ENCODE peak calls at places on chromosomes 4 and X, in four cellular contexts. One of them, this sample, is unnamed.

GRCh38 chr4:76658231-76659102 is 223.4 kb downstream of the SHROOM3 start:
- DNase-seq in naive B cell: no peak
- DNase-seq in OCI-LY7: no peak
- DNase-seq in activated CD4-positive, CD25-positive, alpha-beta regulatory T cell treated with anti-CD3 and anti-CD28 coated beads, Interleukin-2, amount 50 U/mL, for 16 hours: no peak
- DNase-seq in this sample: no peak

GRCh38 chrX:155334486-155335316 is at the start of gene CLIC2:
- DNase-seq in OCI-LY7: no peak
- DNase-seq in activated CD4-positive, CD25-positive, alpha-beta regulatory T cell treated with anti-CD3 and anti-CD28 coated beads, Interleukin-2, amount 50 U/mL, for 16 hours: no peak
- DNase-seq in naive B cell: no peak
- DNase-seq in this sample: peak

GRCh38 chrX:95919605-95920004 is 765.0 kb upstream of the DIAPH2 start:
- DNase-seq in naive B cell: no peak
- DNase-seq in activated CD4-positive, CD25-positive, alpha-beta regulatory T cell treated with anti-CD3 and anti-CD28 coated beads, Interleukin-2, amount 50 U/mL, for 16 hours: no peak
- DNase-seq in OCI-LY7: no peak
- DNase-seq in this sample: no peak

GRCh38 chr4:139028191-139028661 is 12.6 kb downstream of the NOCT start:
- DNase-seq in OCI-LY7: no peak
- DNase-seq in activated CD4-positive, CD25-positive, alpha-beta regulatory T cell treated with anti-CD3 and anti-CD28 coated beads, Interleukin-2, amount 50 U/mL, for 16 hours: no peak
- DNase-seq in naive B cell: no peak
- DNase-seq in this sample: peak

GRCh38 chrX:19852014-19853005 is 35.1 kb downstream of the SH3KBP1 start:
- DNase-seq in OCI-LY7: no peak
- DNase-seq in activated CD4-positive, CD25-positive, alpha-beta regulatory T cell treated with anti-CD3 and anti-CD28 coated beads, Interleukin-2, amount 50 U/mL, for 16 hours: no peak
- DNase-seq in naive B cell: no peak
- DNase-seq in this sample: peak

GRCh38 chr4:74223801-74224200 is 65.9 kb downstream of the MTHFD2L start:
- DNase-seq in activated CD4-positive, CD25-positive, alpha-beta regulatory T cell treated with anti-CD3 and anti-CD28 coated beads, Interleukin-2, amount 50 U/mL, for 16 hours: no peak
- DNase-seq in OCI-LY7: no peak
- DNase-seq in naive B cell: no peak
- DNase-seq in this sample: no peak

GRCh38 chrX:102651968-102652744 is 873 bp downstream of the GPRASP1 start:
- DNase-seq in activated CD4-positive, CD25-positive, alpha-beta regulatory T cell treated with anti-CD3 and anti-CD28 coated beads, Interleukin-2, amount 50 U/mL, for 16 hours: peak
- DNase-seq in OCI-LY7: no peak
- DNase-seq in naive B cell: peak
- DNase-seq in this sample: peak

GRCh38 chrX:23383411-23383810 is 48.8 kb downstream of the PTCHD1 start:
- DNase-seq in naive B cell: no peak
- DNase-seq in OCI-LY7: no peak
- DNase-seq in activated CD4-positive, CD25-positive, alpha-beta regulatory T cell treated with anti-CD3 and anti-CD28 coated beads, Interleukin-2, amount 50 U/mL, for 16 hours: no peak
- DNase-seq in this sample: no peak

GRCh38 chr4:176545886-176546285 is 226.1 kb downstream of the SPCS3 start:
- DNase-seq in OCI-LY7: no peak
- DNase-seq in activated CD4-positive, CD25-positive, alpha-beta regulatory T cell treated with anti-CD3 and anti-CD28 coated beads, Interleukin-2, amount 50 U/mL, for 16 hours: no peak
- DNase-seq in naive B cell: no peak
- DNase-seq in this sample: no peak

GRCh38 chrX:109626637-109627036 is 1.7 kb upstream of the KCNE5 start:
- DNase-seq in naive B cell: no peak
- DNase-seq in activated CD4-positive, CD25-positive, alpha-beta regulatory T cell treated with anti-CD3 and anti-CD28 coated beads, Interleukin-2, amount 50 U/mL, for 16 hours: no peak
- DNase-seq in OCI-LY7: no peak
- DNase-seq in this sample: no peak

GRCh38 chr4:83828601-83829000 is 292.7 kb downstream of the GPAT3 start:
- DNase-seq in naive B cell: no peak
- DNase-seq in activated CD4-positive, CD25-positive, alpha-beta regulatory T cell treated with anti-CD3 and anti-CD28 coated beads, Interleukin-2, amount 50 U/mL, for 16 hours: no peak
- DNase-seq in OCI-LY7: no peak
- DNase-seq in this sample: no peak

GRCh38 chr4:109278594-109279031 is 23.8 kb downstream of the COL25A1 start:
- DNase-seq in OCI-LY7: peak
- DNase-seq in activated CD4-positive, CD25-positive, alpha-beta regulatory T cell treated with anti-CD3 and anti-CD28 coated beads, Interleukin-2, amount 50 U/mL, for 16 hours: no peak
- DNase-seq in naive B cell: no peak
- DNase-seq in this sample: no peak

GRCh38 chr4:3654036-3654807 is 112.0 kb upstream of the ADRA2C start:
- DNase-seq in activated CD4-positive, CD25-positive, alpha-beta regulatory T cell treated with anti-CD3 and anti-CD28 coated beads, Interleukin-2, amount 50 U/mL, for 16 hours: no peak
- DNase-seq in naive B cell: no peak
- DNase-seq in OCI-LY7: no peak
- DNase-seq in this sample: no peak

This sample was measured in adrenal gland.